ENCODE peak calls at places on chromosomes 3 and 15, in four cellular contexts. One of them, this sample, is unnamed.
A peak's percentile ranks its signal among the peaks of the same experiment; 100 is the strongest.

GRCh38 chr3:145942052-145942451 is 218.9 kb downstream of the PLOD2 start:
- DNase-seq in WTC11: no peak
- DNase-seq in HepG2: no peak
- DNase-seq in K562: no peak
- DNase-seq in this sample: no peak

GRCh38 chr3:147960791-147961190 is 551.6 kb downstream of the ZIC1 start:
- DNase-seq in WTC11: no peak
- DNase-seq in HepG2: no peak
- DNase-seq in K562: no peak
- DNase-seq in this sample: no peak

GRCh38 chr3:4687167-4687566 is 194.0 kb downstream of the ITPR1 start:
- DNase-seq in WTC11: no peak
- DNase-seq in HepG2: peak; percentile 25
- DNase-seq in K562: peak; percentile 39
- DNase-seq in this sample: no peak

GRCh38 chr15:88454231-88454630 is 13.0 kb downstream of the MRPL46 start:
- DNase-seq in WTC11: no peak
- DNase-seq in HepG2: no peak
- DNase-seq in K562: no peak
- DNase-seq in this sample: no peak

GRCh38 chr3:42151596-42152145 is 60.5 kb downstream of the TRAK1 start:
- DNase-seq in WTC11: no peak
- DNase-seq in HepG2: no peak
- DNase-seq in K562: no peak
- DNase-seq in this sample: no peak

GRCh38 chr15:25068696-25069095 is 113.9 kb downstream of the SNRPN start:
- DNase-seq in WTC11: no peak
- DNase-seq in HepG2: no peak
- DNase-seq in K562: no peak
- DNase-seq in this sample: no peak

GRCh38 chr3:134309987-134310700 is 59.5 kb upstream of the RYK start:
- DNase-seq in WTC11: no peak
- DNase-seq in HepG2: peak; percentile 93
- DNase-seq in K562: no peak
- DNase-seq in this sample: no peak

GRCh38 chr15:85642693-85643058 is 152.0 kb downstream of the KLHL25 start:
- DNase-seq in WTC11: no peak
- DNase-seq in HepG2: no peak
- DNase-seq in K562: no peak
- DNase-seq in this sample: no peak

GRCh38 chr3:143098032-143098764 is 21.4 kb upstream of the CHST2 start:
- DNase-seq in WTC11: no peak
- DNase-seq in HepG2: no peak
- DNase-seq in K562: no peak
- DNase-seq in this sample: no peak

GRCh38 chr15:48695835-48696573 is 50.5 kb upstream of the FBN1 start:
- DNase-seq in WTC11: no peak
- DNase-seq in HepG2: no peak
- DNase-seq in K562: peak; percentile 43
- DNase-seq in this sample: no peak

GRCh38 chr3:15280853-15281532 is 51.4 kb downstream of the SH3BP5 start:
- DNase-seq in WTC11: no peak
- DNase-seq in HepG2: peak; percentile 21
- DNase-seq in K562: no peak
- DNase-seq in this sample: no peak

GRCh38 chr3:123372789-123373534 is 75.9 kb downstream of the ADCY5 start:
- DNase-seq in WTC11: no peak
- DNase-seq in HepG2: no peak
- DNase-seq in K562: no peak
- DNase-seq in this sample: no peak

GRCh38 chr3:34012102-34012461 is 213.7 kb downstream of the PDCD6IP start:
- DNase-seq in WTC11: no peak
- DNase-seq in HepG2: peak; percentile 99
- DNase-seq in K562: peak; percentile 31
- DNase-seq in this sample: peak; percentile 18

GRCh38 chr15:39896101-39896500 is 24.0 kb downstream of the GPR176 start:
- DNase-seq in WTC11: no peak
- DNase-seq in HepG2: no peak
- DNase-seq in K562: no peak
- DNase-seq in this sample: no peak

GRCh38 chr3:47394140-47394855 is 13.5 kb downstream of the PTPN23 start:
- DNase-seq in WTC11: no peak
- DNase-seq in HepG2: peak; percentile 85
- DNase-seq in K562: no peak
- DNase-seq in this sample: peak; percentile 41

GRCh38 chr3:124772081-124772831 is 42.0 kb downstream of the UMPS start:
- DNase-seq in WTC11: no peak
- DNase-seq in HepG2: no peak
- DNase-seq in K562: peak; percentile 55
- DNase-seq in this sample: peak; percentile 83

GRCh38 chr3:100709840-100710235 is 544 bp downstream of the TFG start:
- DNase-seq in WTC11: peak; percentile 64
- DNase-seq in HepG2: no peak
- DNase-seq in K562: peak; percentile 75
- DNase-seq in this sample: peak; percentile 84

GRCh38 chr3:52444860-52445793 is at the start of gene SEMA3G:
- DNase-seq in WTC11: peak; percentile 83
- DNase-seq in HepG2: peak; percentile 76
- DNase-seq in K562: peak; percentile 71
- DNase-seq in this sample: peak; percentile 84

GRCh38 chr3:114745322-114746240 is 401.5 kb downstream of the ZBTB20 start:
- DNase-seq in WTC11: no peak
- DNase-seq in HepG2: peak; percentile 91
- DNase-seq in K562: no peak
- DNase-seq in this sample: no peak

GRCh38 chr3:12689997-12690711 is 26.2 kb upstream of the RAF1 start:
- DNase-seq in WTC11: no peak
- DNase-seq in HepG2: no peak
- DNase-seq in K562: no peak
- DNase-seq in this sample: no peak

GRCh38 chr3:191721390-191721801 is 260.4 kb downstream of the PYDC2 start:
- DNase-seq in WTC11: no peak
- DNase-seq in HepG2: peak; percentile 44
- DNase-seq in K562: no peak
- DNase-seq in this sample: no peak

GRCh38 chr3:28761380-28761779 is 412.8 kb upstream of the AZI2 start:
- DNase-seq in WTC11: no peak
- DNase-seq in HepG2: no peak
- DNase-seq in K562: no peak
- DNase-seq in this sample: no peak

GRCh38 chr15:21267686-21268395 is 172.5 kb downstream of the POTEB3 start:
- DNase-seq in WTC11: no peak
- DNase-seq in HepG2: no peak
- DNase-seq in K562: no peak
- DNase-seq in this sample: no peak

GRCh38 chr3:172448661-172449467 is 608 bp upstream of the GHSR start:
- DNase-seq in WTC11: peak; percentile 25
- DNase-seq in HepG2: no peak
- DNase-seq in K562: no peak
- DNase-seq in this sample: peak; percentile 60

GRCh38 chr3:144104146-144104545 is 132.5 kb downstream of the DIPK2A start:
- DNase-seq in WTC11: no peak
- DNase-seq in HepG2: no peak
- DNase-seq in K562: no peak
- DNase-seq in this sample: no peak

GRCh38 chr3:65402597-65402996 is 636.1 kb downstream of the MAGI1 start:
- DNase-seq in WTC11: no peak
- DNase-seq in HepG2: no peak
- DNase-seq in K562: no peak
- DNase-seq in this sample: no peak

DNA sequence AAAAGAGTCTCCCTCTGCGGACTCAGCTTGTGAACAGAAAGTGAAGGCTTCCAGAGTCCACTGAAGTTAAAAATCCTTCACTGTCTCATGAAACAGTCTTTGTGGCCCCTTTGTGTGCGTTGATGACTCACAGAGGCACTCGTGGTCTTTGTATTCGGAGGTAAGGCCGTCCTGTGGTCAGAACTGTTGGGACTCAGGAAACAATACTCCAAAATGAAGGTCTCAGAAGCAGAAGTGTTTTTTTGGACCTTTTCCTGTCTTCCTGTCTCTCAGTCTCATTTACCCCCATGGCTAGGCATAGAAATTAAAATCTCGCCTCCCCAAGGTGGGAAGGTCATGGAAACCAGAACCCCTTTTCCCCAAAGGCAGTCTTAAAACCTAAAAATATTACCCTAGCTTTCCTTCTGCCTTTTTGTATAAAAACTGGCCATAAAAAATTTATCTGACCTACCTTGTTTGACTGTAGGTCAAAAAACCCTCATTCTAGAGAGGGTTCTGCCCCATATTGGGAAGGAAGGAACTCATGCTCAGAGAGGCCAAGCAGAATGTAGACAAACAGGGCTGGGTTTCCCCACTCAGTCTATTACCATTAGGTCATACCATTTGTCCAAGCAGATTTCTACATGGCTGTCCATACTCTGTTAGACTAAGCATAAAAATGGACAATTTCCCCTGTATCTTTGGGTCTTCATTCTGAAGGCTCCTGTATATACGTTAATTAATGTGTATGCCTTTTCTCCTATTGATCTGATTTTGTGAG is 19.1 kb upstream of the EPB42 start:
- DNase-seq in WTC11: no peak
- DNase-seq in HepG2: peak; percentile 77
- DNase-seq in K562: no peak
- DNase-seq in this sample: no peak
- TF ChIP-seq FOXJ3 in WTC11: no peak
- TF ChIP-seq FOXJ3 in HepG2: no peak
- TF ChIP-seq FOXJ3 in K562: no peak
- TF ChIP-seq FOXJ3 in this sample: no peak

GRCh38 chr3:73614385-73614784 is 10.4 kb downstream of the PDZRN3 start:
- DNase-seq in WTC11: no peak
- DNase-seq in HepG2: no peak
- DNase-seq in K562: no peak
- DNase-seq in this sample: no peak
- TF ChIP-seq FOXJ3 in WTC11: no peak
- TF ChIP-seq FOXJ3 in HepG2: no peak
- TF ChIP-seq FOXJ3 in K562: no peak
- TF ChIP-seq FOXJ3 in this sample: no peak

GRCh38 chr15:50066202-50066601 is 52.8 kb downstream of the ATP8B4 start:
- DNase-seq in WTC11: no peak
- DNase-seq in HepG2: no peak
- DNase-seq in K562: no peak
- DNase-seq in this sample: no peak
- TF ChIP-seq FOXJ3 in WTC11: no peak
- TF ChIP-seq FOXJ3 in HepG2: no peak
- TF ChIP-seq FOXJ3 in K562: no peak
- TF ChIP-seq FOXJ3 in this sample: no peak

DNA sequence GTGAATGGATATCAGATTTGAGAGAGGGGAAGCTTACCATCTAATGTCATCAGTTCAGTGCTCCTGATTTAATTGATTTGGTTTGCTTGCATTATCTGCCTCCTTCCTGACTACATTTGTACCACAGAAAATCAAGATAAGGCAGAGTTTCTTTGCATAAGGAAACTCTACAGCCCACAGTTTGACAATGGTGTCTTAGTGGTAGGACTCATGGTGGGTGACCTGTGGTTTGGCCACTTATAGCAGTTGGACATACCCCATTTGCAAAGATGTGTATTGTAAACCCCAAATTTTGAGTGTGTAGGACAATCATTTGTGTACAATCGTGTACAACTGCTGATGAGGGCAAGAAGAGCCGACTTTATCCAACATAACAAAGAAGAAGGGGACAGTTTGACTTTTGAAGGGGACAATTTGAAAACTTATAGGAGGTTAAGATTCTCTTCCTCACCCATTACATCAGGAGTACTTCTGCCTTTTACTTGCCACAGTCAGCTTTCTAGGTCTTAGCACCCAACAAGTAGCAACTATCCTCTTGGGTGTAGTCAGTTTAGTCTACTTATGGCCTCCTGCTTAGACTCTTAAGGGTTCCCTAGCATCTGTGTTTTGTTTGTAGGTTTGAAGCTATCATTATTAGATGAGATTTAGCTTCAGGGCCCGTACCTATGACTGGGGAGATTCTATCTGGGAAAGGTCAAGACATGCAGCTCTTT is 6.2 kb downstream of the TGFBR2 start:
- DNase-seq in WTC11: no peak
- DNase-seq in HepG2: no peak
- DNase-seq in K562: no peak
- DNase-seq in this sample: no peak
- TF ChIP-seq FOXJ3 in WTC11: no peak
- TF ChIP-seq FOXJ3 in HepG2: no peak
- TF ChIP-seq FOXJ3 in K562: no peak
- TF ChIP-seq FOXJ3 in this sample: no peak

DNA sequence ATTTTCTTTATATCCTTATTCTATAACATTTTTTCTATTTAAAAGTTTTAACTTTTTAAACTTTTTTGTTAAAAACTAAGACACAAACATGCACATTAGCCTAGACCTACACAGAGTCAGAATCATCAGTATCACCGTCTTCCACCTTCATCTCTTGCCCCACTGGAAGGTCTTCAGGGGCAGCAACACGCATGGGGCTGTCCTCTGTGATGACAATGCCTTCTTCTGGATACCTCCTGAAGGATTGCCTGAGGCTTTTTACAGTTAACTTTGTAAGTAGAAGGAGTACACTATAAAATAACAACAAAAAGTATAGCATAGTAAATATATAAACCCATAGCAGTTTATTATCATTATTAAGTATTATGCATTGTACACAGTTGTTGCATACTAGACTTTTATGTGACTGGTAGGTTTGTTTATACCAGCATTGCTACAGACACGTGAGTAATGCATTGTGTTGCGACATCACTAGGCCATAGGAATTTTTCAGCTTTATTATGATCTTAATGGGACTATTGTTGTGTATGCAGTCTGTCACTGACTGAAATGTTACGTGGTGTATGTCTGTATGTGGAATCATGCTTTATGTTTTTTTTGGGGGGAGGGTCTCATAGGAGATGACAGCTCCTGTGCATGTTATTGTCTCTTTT is 18.2 kb downstream of the ATP1B3 start:
- DNase-seq in WTC11: no peak
- DNase-seq in HepG2: peak; percentile 57
- DNase-seq in K562: no peak
- DNase-seq in this sample: no peak
- TF ChIP-seq FOXJ3 in WTC11: no peak
- TF ChIP-seq FOXJ3 in HepG2: no peak
- TF ChIP-seq FOXJ3 in K562: no peak
- TF ChIP-seq FOXJ3 in this sample: no peak

GRCh38 chr3:87196879-87197278 is 30.2 kb upstream of the CHMP2B start:
- DNase-seq in WTC11: no peak
- DNase-seq in HepG2: no peak
- DNase-seq in K562: no peak
- DNase-seq in this sample: no peak
- TF ChIP-seq FOXJ3 in WTC11: no peak
- TF ChIP-seq FOXJ3 in HepG2: no peak
- TF ChIP-seq FOXJ3 in K562: no peak
- TF ChIP-seq FOXJ3 in this sample: no peak

GRCh38 chr3:130915567-130916292 is 21.8 kb downstream of the ATP2C1 start:
- DNase-seq in WTC11: no peak
- DNase-seq in HepG2: no peak
- DNase-seq in K562: no peak
- DNase-seq in this sample: no peak
- TF ChIP-seq FOXJ3 in WTC11: no peak
- TF ChIP-seq FOXJ3 in HepG2: no peak
- TF ChIP-seq FOXJ3 in K562: no peak
- TF ChIP-seq FOXJ3 in this sample: no peak

This sample was measured in SK-N-SH.